ENCODE peak calls at places on chromosomes 6 and 20, in ten cellular contexts. P is foreskin fibroblast, I is fibroblast of mammary gland, J is astrocyte of the cerebellum, A is pancreas, C is dorsolateral prefrontal cortex, Y is IMR-90, L is tibial nerve, N is cardiac muscle cell, U is PC-3. K is an unnamed sample.

GRCh38 chr6:21754891-21755290 is 161.3 kb downstream of the SOX4 start:
- DNase-seq in P (no peak), I (peak; percentile 79), J (no peak), A (no peak), C (no peak), Y (peak; percentile 71), L (no peak), N (peak; percentile 70), U (peak; percentile 89), K (no peak)

GRCh38 chr6:27791182-27791939 is 120.8 kb downstream of the OR2B2 start:
- DNase-seq in P (peak; percentile 74), I (peak; percentile 88), J (no peak), A (peak; percentile 39), C (no peak), Y (peak; percentile 87), L (peak; percentile 76), N (peak; percentile 83), U (peak; percentile 92), K (no peak)

GRCh38 chr6:154302111-154302752 is 54.4 kb downstream of the IPCEF1 start:
- DNase-seq in P (peak; percentile 60), I (peak; percentile 74), J (peak; percentile 81), A (no peak), C (no peak), Y (peak; percentile 95), L (no peak), N (peak; percentile 70), U (peak; percentile 79), K (no peak)

GRCh38 chr6:90643366-90643765 is 56.5 kb upstream of the MAP3K7 start:
- DNase-seq in P (no peak), I (no peak), J (peak; percentile 12), A (no peak), C (no peak), Y (no peak), L (no peak), N (no peak), U (no peak), K (no peak)

GRCh38 chr20:49976542-49976941 is 6.2 kb upstream of the SNAI1 start:
- DNase-seq in P (no peak), I (peak; percentile 63), J (no peak), A (no peak), C (no peak), Y (peak; percentile 75), L (no peak), N (no peak), U (peak; percentile 89), K (no peak)

GRCh38 chr20:48819089-48819488 is 8.7 kb downstream of the PREX1 start:
- DNase-seq in P (no peak), I (no peak), J (no peak), A (no peak), C (no peak), Y (no peak), L (no peak), N (no peak), U (no peak), K (no peak)

GRCh38 chr20:63483834-63484233 is 11.4 kb upstream of the KCNQ2 start:
- DNase-seq in P (no peak), I (no peak), J (no peak), A (no peak), C (no peak), Y (no peak), L (no peak), N (no peak), U (no peak), K (peak; percentile 56)

GRCh38 chr20:50425076-50425475 is 85.1 kb upstream of the PTPN1 start:
- DNase-seq in P (no peak), I (peak; percentile 47), J (no peak), A (no peak), C (no peak), Y (no peak), L (no peak), N (no peak), U (no peak), K (no peak)

GRCh38 chr6:26025047-26025893 is 62.0 kb upstream of the HFE start:
- DNase-seq in P (peak; percentile 70), I (peak; percentile 81), J (no peak), A (no peak), C (no peak), Y (peak; percentile 91), L (no peak), N (peak; percentile 80), U (peak; percentile 72), K (no peak)

GRCh38 chr6:21095462-21095861 is 498.1 kb upstream of the SOX4 start:
- DNase-seq in P (no peak), I (no peak), J (no peak), A (no peak), C (no peak), Y (no peak), L (no peak), N (no peak), U (no peak), K (no peak)

GRCh38 chr6:49839162-49839561 is 27.2 kb downstream of the CRISP1 start:
- DNase-seq in P (no peak), I (no peak), J (no peak), A (no peak), C (no peak), Y (no peak), L (no peak), N (no peak), U (no peak), K (no peak)

GRCh38 chr6:116316772-116317467 is 37.2 kb upstream of the TSPYL1 start:
- DNase-seq in P (no peak), I (peak; percentile 22), J (no peak), A (no peak), C (no peak), Y (no peak), L (no peak), N (peak; percentile 21), U (no peak), K (no peak)

GRCh38 chr20:58086763-58087566 is 141.5 kb downstream of the ANKRD60 start:
- DNase-seq in P (no peak), I (peak; percentile 46), J (no peak), A (no peak), C (no peak), Y (peak; percentile 27), L (peak; percentile 21), N (peak; percentile 69), U (peak; percentile 89), K (no peak)

GRCh38 chr20:59248031-59248684 is 52.3 kb upstream of the EDN3 start:
- DNase-seq in P (peak; percentile 23), I (peak; percentile 22), J (no peak), A (no peak), C (no peak), Y (no peak), L (no peak), N (no peak), U (no peak), K (no peak)

GRCh38 chr20:62925420-62926228 is 681 bp downstream of the DIDO1 start:
- DNase-seq in P (no peak), I (no peak), J (no peak), A (peak; percentile 33), C (no peak), Y (peak; percentile 16), L (no peak), N (peak; percentile 21), U (peak; percentile 35), K (no peak)

GRCh38 chr20:19827818-19828217 is 69.8 kb downstream of the RIN2 start:
- DNase-seq in P (no peak), I (no peak), J (no peak), A (no peak), C (no peak), Y (no peak), L (no peak), N (no peak), U (no peak), K (no peak)

DNA sequence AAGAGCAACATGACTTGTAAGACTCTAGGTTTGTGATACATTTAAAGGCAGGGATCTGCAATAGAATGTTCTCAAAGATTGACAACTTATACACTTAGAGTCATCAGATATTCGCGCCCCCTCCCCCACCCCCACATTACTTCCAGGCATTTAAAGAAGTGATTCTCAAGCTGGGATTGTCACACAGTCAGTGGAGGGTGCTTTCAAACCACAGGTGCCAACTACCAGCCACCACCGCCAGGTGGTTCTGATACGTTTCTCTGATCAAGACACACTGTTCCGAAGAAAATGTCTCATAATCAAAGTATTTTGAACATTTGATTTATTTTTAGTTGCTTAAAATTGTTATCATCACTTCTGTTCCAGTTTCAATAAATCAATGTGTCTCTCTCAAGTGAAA is 357.5 kb downstream of the ESR1 start:
- DNase-seq in P (no peak), I (no peak), J (no peak), A (no peak), C (no peak), Y (no peak), L (no peak), N (no peak), U (no peak), K (no peak)
- TF ChIP-seq CTCF in P (no peak), I (no peak), J (no peak), A (no peak), C (no peak), Y (no peak), L (no peak), N (no peak), U (no peak), K (no peak)

DNA sequence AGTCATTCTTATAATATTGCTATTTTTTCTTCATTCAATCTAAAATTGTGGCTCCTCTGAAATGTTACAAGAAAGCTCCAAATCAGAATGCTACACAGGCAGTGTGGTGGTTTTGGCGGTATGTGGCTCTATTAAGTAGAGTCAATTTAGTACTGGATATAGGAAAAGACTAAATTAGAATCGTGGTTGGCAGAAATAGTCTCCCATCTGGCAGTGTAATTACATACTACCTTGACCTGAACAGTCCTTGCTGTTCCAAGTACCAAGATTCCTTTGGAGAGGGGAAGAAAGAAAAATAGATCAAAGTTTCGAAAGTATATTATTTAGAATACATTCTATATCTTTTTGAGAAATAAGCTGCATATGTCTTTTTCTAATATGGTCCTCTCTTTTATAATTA is 78.2 kb downstream of the C6orf118 start:
- DNase-seq in P (no peak), I (no peak), J (no peak), A (no peak), C (no peak), Y (no peak), L (no peak), N (no peak), U (no peak), K (no peak)
- H3K4me3 ChIP-seq in P (no peak overlapping the region), I (no peak overlapping the region), J (no peak overlapping the region), A (no peak overlapping the region), C (peak overlapping the region; percentile 42), Y (no peak overlapping the region), L (no peak overlapping the region), N (no peak overlapping the region), U (no peak overlapping the region), K (peak overlapping the region; percentile 37)

GRCh38 chr20:52192296-52193007 is 873 bp upstream of the ZFP64 start:
- DNase-seq in P (no peak), I (no peak), J (no peak), A (no peak), C (no peak), Y (no peak), L (no peak), N (no peak), U (peak; percentile 64), K (no peak)
- TF ChIP-seq CTCF in P (no peak), I (no peak), J (peak; percentile 8), A (no peak), C (no peak), Y (no peak), L (no peak), N (peak; percentile 10), U (peak; percentile 37), K (no peak)

DNA sequence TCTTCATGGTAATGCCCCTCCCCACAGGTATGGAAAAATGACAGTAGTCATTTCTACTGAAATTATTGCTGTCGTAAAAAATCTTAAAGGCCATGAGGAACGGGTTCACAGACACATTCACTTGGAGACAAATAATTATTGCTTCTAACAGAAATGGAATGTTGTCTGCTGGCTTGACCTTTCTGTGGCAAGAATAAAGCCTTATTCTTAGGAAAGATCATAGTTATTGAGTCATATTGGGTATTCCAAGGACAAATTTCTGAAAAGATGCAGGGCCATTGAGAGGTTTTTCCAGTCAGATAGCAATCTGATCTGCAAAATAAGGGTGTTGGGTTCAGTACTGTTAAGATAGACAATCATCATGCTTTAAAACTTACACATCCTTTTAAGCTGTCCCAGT is 29.2 kb downstream of the AKAP7 start:
- DNase-seq in P (no peak), I (no peak), J (no peak), A (no peak), C (no peak), Y (peak; percentile 14), L (no peak), N (peak; percentile 37), U (no peak), K (no peak)
- H3K4me3 ChIP-seq in P (no peak overlapping the region), I (no peak overlapping the region), J (no peak overlapping the region), A (no peak overlapping the region), C (no peak overlapping the region), Y (no peak overlapping the region), L (no peak overlapping the region), N (no peak overlapping the region), U (no peak overlapping the region), K (no peak overlapping the region)

K was measured in gastrocnemius medialis.